ENCODE peak calls at places on chromosomes 5 and 9, in four cellular contexts. O is NCI-H510A treated with DMSO at 0.1 percent for 48 hours, E is astrocyte of the hippocampus, B is heart right ventricle. N is an unnamed sample.

GRCh38 chr5:100647461-100648230 is 112.5 kb downstream of the FAM174A start:
- DNase-seq in B (peak), E (peak), O (peak), N (no peak)

GRCh38 chr9:107211331-107211730 is 71.7 kb upstream of the RAD23B start:
- DNase-seq in O (no peak), E (no peak), B (no peak), N (no peak)

GRCh38 chr5:157479612-157480510 is 19.8 kb downstream of the NIPAL4 start:
- DNase-seq in E (no peak), B (no peak), O (no peak), N (no peak)

GRCh38 chr9:107054146-107054545 is 191.2 kb downstream of the ZNF462 start:
- DNase-seq in B (no peak), E (no peak), O (no peak), N (no peak)

GRCh38 chr9:98851730-98852462 is 44.4 kb downstream of the GALNT12 start:
- DNase-seq in O (no peak), E (no peak), B (no peak), N (no peak)

GRCh38 chr5:57805732-57806131 is 323.1 kb upstream of the ACTBL2 start:
- DNase-seq in O (no peak), B (no peak), E (no peak), N (no peak)

GRCh38 chr9:16689352-16689938 is 181.0 kb downstream of the BNC2 start:
- DNase-seq in O (no peak), E (peak), B (peak), N (no peak)

GRCh38 chr5:178553517-178553916 is 36.7 kb downstream of the COL23A1 start:
- DNase-seq in E (no peak), O (no peak), B (no peak), N (no peak)

GRCh38 chr9:135253305-135254004 is 166.0 kb downstream of the OLFM1 start:
- DNase-seq in O (no peak), B (no peak), E (no peak), N (peak)

GRCh38 chr5:78806544-78806943 is 158.0 kb upstream of the LHFPL2 start:
- DNase-seq in O (no peak), E (peak), B (no peak), N (no peak)

GRCh38 chr5:35956429-35956828 is 18.0 kb upstream of the CAPSL start:
- DNase-seq in O (no peak), E (no peak), B (no peak), N (no peak)

GRCh38 chr5:8458038-8458383 is 589.1 kb downstream of the MTRR start:
- DNase-seq in E (peak), O (peak), B (no peak), N (no peak)